ENCODE peak calls at places on chromosomes 11 and 22, in seven cellular contexts. Y is neural crest cell; W is activated CD4-positive, alpha-beta T cell treated with anti-CD3 and anti-CD28 coated beads for 48 hours; B is stimulated activated CD4-positive, alpha-beta T cell treated with anti-CD3 and anti-CD28 coated beads, TNF-alpha, amount 100 ng/mL, for 4 hours; G is C1 segment of cervical spinal cord; P is uterus; V is heart left ventricle. I is an unnamed sample.

GRCh38 chr11:36425593-36426206 is 84.4 kb downstream of the TRAF6 start:
- DNase-seq in B (no peak), Y (no peak), P (no peak), V (no peak), W (no peak), G (no peak), I (no peak)

GRCh38 chr22:36234211-36234610 is 5.1 kb downstream of the APOL2 start:
- DNase-seq in Y (no peak), B (no peak), V (no peak), W (no peak), G (no peak), P (no peak), I (no peak)

GRCh38 chr11:117011541-117011908 is 86.7 kb downstream of the SIK3 start:
- DNase-seq in G (no peak), B (no peak), Y (no peak), W (peak), V (no peak), P (peak), I (no peak)

GRCh38 chr22:31089101-31090100 is 8.3 kb downstream of the SMTN start:
- DNase-seq in P (peak), Y (peak), V (peak), W (peak), G (peak), B (peak), I (peak)

GRCh38 chr22:46534901-46535630 is 2.4 kb downstream of the CELSR1 start:
- DNase-seq in V (peak), B (no peak), Y (no peak), W (no peak), G (no peak), P (no peak), I (no peak)

GRCh38 chr11:299951-300735 is 817 bp upstream of the IFITM5 start:
- DNase-seq in Y (no peak), W (no peak), B (no peak), P (no peak), G (no peak), V (peak), I (no peak)

GRCh38 chr22:35437038-35437437 is 37.1 kb downstream of the MCM5 start:
- DNase-seq in V (no peak), W (peak), G (no peak), B (no peak), P (no peak), Y (no peak), I (peak)

GRCh38 chr22:27885977-27886842 is 32.8 kb downstream of the PITPNB start:
- DNase-seq in G (peak), V (no peak), P (no peak), B (peak), Y (peak), W (peak), I (peak)

GRCh38 chr22:44724859-44725258 is 22.9 kb downstream of the PRR5 start:
- DNase-seq in Y (no peak), P (no peak), B (no peak), W (no peak), G (no peak), V (no peak), I (no peak)

GRCh38 chr22:47615051-47615450 is 852.6 kb downstream of the TBC1D22A start:
- DNase-seq in B (no peak), P (no peak), V (no peak), W (no peak), G (no peak), Y (no peak), I (no peak)

GRCh38 chr11:124075841-124076571 is 34.9 kb upstream of the OR10G7 start:
- DNase-seq in B (no peak), W (peak), P (no peak), V (no peak), G (no peak), Y (no peak), I (no peak)

GRCh38 chr11:108218912-108219783 is 3.3 kb downstream of the NPAT start:
- DNase-seq in W (no peak), B (no peak), V (no peak), P (no peak), Y (no peak), G (no peak), I (no peak)

GRCh38 chr11:92978226-92979111 is 9.0 kb downstream of the MTNR1B start:
- DNase-seq in B (no peak), W (no peak), G (no peak), V (no peak), P (no peak), Y (no peak), I (no peak)

GRCh38 chr22:44645531-44645930 is 56.5 kb upstream of the PRR5 start:
- DNase-seq in V (no peak), G (no peak), B (no peak), P (no peak), Y (no peak), W (no peak), I (no peak)

GRCh38 chr22:47092896-47093311 is 330.5 kb downstream of the TBC1D22A start:
- DNase-seq in Y (no peak), V (no peak), G (no peak), P (no peak), B (no peak), W (no peak), I (no peak)

GRCh38 chr11:76699461-76700091 is 29.0 kb upstream of the LRRC32 start:
- DNase-seq in W (no peak), Y (no peak), P (no peak), B (no peak), G (no peak), V (peak), I (no peak)

GRCh38 chr11:77209663-77210062 is 81.6 kb downstream of the MYO7A start:
- DNase-seq in G (no peak), V (no peak), P (no peak), B (no peak), W (no peak), Y (no peak), I (no peak)

GRCh38 chr22:28031383-28031922 is 112.4 kb upstream of the PITPNB start:
- DNase-seq in Y (no peak), V (no peak), B (no peak), W (no peak), P (no peak), G (no peak), I (no peak)

GRCh38 chr11:126890561-126890960 is 110.0 kb downstream of the KIRREL3 start:
- DNase-seq in P (no peak), Y (no peak), W (no peak), B (no peak), G (peak), V (no peak), I (no peak)

GRCh38 chr11:111696556-111696955 is 69.6 kb downstream of the PPP2R1B start:
- DNase-seq in G (no peak), V (no peak), B (no peak), Y (no peak), P (no peak), W (no peak), I (no peak)

GRCh38 chr11:128420277-128420676 is 167.1 kb downstream of the ETS1 start:
- DNase-seq in B (no peak), V (no peak), G (no peak), Y (no peak), W (no peak), P (peak), I (no peak)

GRCh38 chr11:2796091-2796490 is 89.5 kb downstream of the CDKN1C start:
- DNase-seq in P (peak), B (no peak), W (no peak), G (no peak), Y (no peak), V (peak), I (no peak)

GRCh38 chr11:1060885-1061616 is 13.6 kb upstream of the MUC2 start:
- DNase-seq in V (no peak), W (no peak), Y (no peak), G (no peak), B (no peak), P (no peak), I (peak)

GRCh38 chr11:101715281-101715680 is 131.5 kb upstream of the TRPC6 start:
- DNase-seq in W (no peak), G (no peak), V (no peak), Y (no peak), B (no peak), P (no peak), I (no peak)

I was measured in T47D.